ENCODE peak calls at places on chromosomes 7 and 10, in seven cellular contexts. X, F, L, J, Q, Y and K are unnamed samples.

GRCh38 chr10:125072824-125073223 is 87.5 kb downstream of the CTBP2 start:
- DNase-seq in X (no peak), F (no peak), L (no peak), J (no peak), Q (no peak), Y (no peak), K (no peak)

GRCh38 chr10:14383266-14383665 is 52.5 kb upstream of the FRMD4A start:
- DNase-seq in X (no peak), F (no peak), L (no peak), J (no peak), Q (no peak), Y (no peak), K (no peak)

GRCh38 chr10:117936136-117936535 is 110.6 kb downstream of the RAB11FIP2 start:
- DNase-seq in X (no peak), F (peak), L (no peak), J (no peak), Q (no peak), Y (peak), K (no peak)

GRCh38 chr10:101777857-101778145 is 1.9 kb upstream of the FGF8 start:
- DNase-seq in X (no peak), F (no peak), L (no peak), J (no peak), Q (no peak), Y (no peak), K (no peak)

GRCh38 chr10:61903991-61904350 is 2.5 kb downstream of the ARID5B start:
- DNase-seq in X (no peak), F (no peak), L (peak), J (no peak), Q (no peak), Y (no peak), K (no peak)

GRCh38 chr10:73979428-73980407 is 18.2 kb upstream of the VCL start:
- DNase-seq in X (no peak), F (no peak), L (no peak), J (no peak), Q (no peak), Y (no peak), K (no peak)

GRCh38 chr10:30056767-30057355 is 2.5 kb downstream of the JCAD start:
- DNase-seq in X (no peak), F (no peak), L (peak), J (no peak), Q (no peak), Y (no peak), K (no peak)

GRCh38 chr7:127317447-127317961 is 64.8 kb upstream of the GRM8 start:
- DNase-seq in X (no peak), F (peak), L (no peak), J (no peak), Q (no peak), Y (no peak), K (no peak)

GRCh38 chr7:47337021-47337492 is 244.9 kb downstream of the TNS3 start:
- DNase-seq in X (no peak), F (no peak), L (no peak), J (no peak), Q (no peak), Y (no peak), K (no peak)

GRCh38 chr10:119896937-119897336 is 4.4 kb downstream of the SEC23IP start:
- DNase-seq in X (no peak), F (peak), L (no peak), J (no peak), Q (no peak), Y (peak), K (no peak)

GRCh38 chr7:94655884-94656657 is at the start of gene SGCE:
- DNase-seq in X (peak), F (peak), L (peak), J (peak), Q (peak), Y (peak), K (peak)

GRCh38 chr10:17212802-17213204 is 11.3 kb upstream of the TRDMT1 start:
- DNase-seq in X (no peak), F (no peak), L (no peak), J (no peak), Q (no peak), Y (no peak), K (no peak)

GRCh38 chr10:46518028-46518725 is 38.3 kb downstream of the GPRIN2 start:
- DNase-seq in X (no peak), F (no peak), L (no peak), J (peak), Q (no peak), Y (peak), K (peak)

GRCh38 chr7:69395072-69395714 is 203.1 kb upstream of the AUTS2 start:
- DNase-seq in X (no peak), F (peak), L (no peak), J (no peak), Q (no peak), Y (no peak), K (no peak)

GRCh38 chr7:32163141-32163806 is 93.1 kb upstream of the PDE1C start:
- DNase-seq in X (no peak), F (peak), L (peak), J (no peak), Q (peak), Y (no peak), K (no peak)

GRCh38 chr10:3525832-3526449 is 259.1 kb downstream of the KLF6 start:
- DNase-seq in X (no peak), F (peak), L (peak), J (no peak), Q (peak), Y (no peak), K (no peak)

GRCh38 chr7:91083855-91084644 is 180.2 kb upstream of the FZD1 start:
- DNase-seq in X (no peak), F (no peak), L (peak), J (no peak), Q (no peak), Y (no peak), K (no peak)

GRCh38 chr10:103448751-103449150 is 3.4 kb downstream of the CALHM2 start:
- DNase-seq in X (no peak), F (peak), L (peak), J (no peak), Q (peak), Y (peak), K (no peak)

GRCh38 chr7:4650471-4651047 is 31.5 kb upstream of the FOXK1 start:
- DNase-seq in X (no peak), F (peak), L (no peak), J (no peak), Q (no peak), Y (no peak), K (no peak)

GRCh38 chr7:94701555-94701973 is 45.6 kb upstream of the SGCE start:
- DNase-seq in X (no peak), F (peak), L (peak), J (no peak), Q (peak), Y (no peak), K (no peak)

GRCh38 chr10:67606572-67606971 is 89.4 kb downstream of the CTNNA3 start:
- DNase-seq in X (no peak), F (peak), L (peak), J (no peak), Q (peak), Y (no peak), K (no peak)

GRCh38 chr7:9204571-9204970 is 771.2 kb downstream of the NXPH1 start:
- DNase-seq in X (no peak), F (no peak), L (no peak), J (no peak), Q (no peak), Y (no peak), K (no peak)

GRCh38 chr7:1912472-1913289 is 242.6 kb downstream of the ELFN1 start:
- DNase-seq in X (no peak), F (peak), L (no peak), J (peak), Q (no peak), Y (no peak), K (no peak)

GRCh38 chr10:28564905-28565304 is 32.0 kb downstream of the WAC start:
- DNase-seq in X (no peak), F (peak), L (peak), J (no peak), Q (no peak), Y (no peak), K (no peak)

GRCh38 chr7:146094356-146094755 is 22.2 kb upstream of the CNTNAP2 start:
- DNase-seq in X (no peak), F (no peak), L (no peak), J (no peak), Q (no peak), Y (no peak), K (no peak)

DNA sequence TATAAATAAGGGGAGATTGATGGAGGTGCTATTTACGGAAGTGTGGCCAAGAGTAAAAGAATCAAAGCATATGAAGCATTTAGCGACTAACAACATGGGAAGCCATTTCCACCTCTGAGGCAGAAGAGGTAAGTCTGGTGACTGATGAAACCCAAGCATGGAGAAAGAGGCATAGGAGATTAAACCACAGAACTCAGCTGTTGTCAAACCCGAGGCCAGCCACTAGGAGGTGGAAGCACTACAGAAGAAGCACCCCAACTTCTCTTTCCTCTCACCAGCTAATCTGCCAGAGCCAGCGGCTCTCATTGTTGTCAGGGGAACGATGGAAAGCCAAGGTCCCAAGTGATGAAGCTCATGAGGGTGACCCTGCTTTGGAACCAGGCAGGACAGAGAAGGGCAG is 19.6 kb upstream of the CNTNAP2 start:
- DNase-seq in X (no peak), F (no peak), L (no peak), J (no peak), Q (no peak), Y (no peak), K (no peak)
- TF ChIP-seq CTCF in X (no peak), F (no peak), L (no peak), J (no peak), Q (no peak), Y (no peak), K (no peak)

GRCh38 chr7:354597-355470 is 64.9 kb downstream of the FOXL3 start:
- DNase-seq in X (no peak), F (no peak), L (no peak), J (no peak), Q (no peak), Y (no peak), K (no peak)
- TF ChIP-seq CTCF in X (no peak), F (no peak), L (no peak), J (no peak), Q (no peak), Y (no peak), K (no peak)

GRCh38 chr7:50826371-50827172 is 43.9 kb upstream of the GRB10 start:
- DNase-seq in X (no peak), F (peak), L (peak), J (no peak), Q (peak), Y (no peak), K (no peak)
- TF ChIP-seq CTCF in X (no peak), F (peak), L (no peak), J (no peak), Q (no peak), Y (no peak), K (no peak)

GRCh38 chr10:71747039-71747807 is 26.1 kb downstream of the VSIR start:
- DNase-seq in X (no peak), F (no peak), L (no peak), J (no peak), Q (no peak), Y (no peak), K (no peak)
- TF ChIP-seq CTCF in X (no peak), F (no peak), L (no peak), J (no peak), Q (no peak), Y (no peak), K (no peak)

DNA sequence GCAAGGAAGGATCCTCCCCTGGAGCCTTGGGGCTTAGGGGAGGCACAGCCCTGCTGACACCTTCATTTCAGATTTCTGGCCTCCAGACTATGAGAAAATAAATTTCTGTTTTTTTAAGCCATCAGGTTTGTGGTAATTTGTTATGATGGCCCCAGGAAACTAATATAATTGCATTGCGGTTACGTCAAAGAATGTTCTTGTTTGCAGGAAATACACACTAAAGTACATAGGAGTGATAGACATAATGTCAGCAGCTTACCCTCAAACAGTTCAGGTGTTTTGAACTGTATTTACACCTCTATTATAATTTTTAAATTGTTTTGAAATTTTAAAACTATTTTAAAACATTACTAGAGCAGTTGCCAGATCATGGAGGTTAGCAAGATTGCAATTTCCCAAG is 12.6 kb upstream of the FHIP2A start:
- DNase-seq in X (no peak), F (no peak), L (no peak), J (no peak), Q (no peak), Y (no peak), K (no peak)
- TF ChIP-seq CTCF in X (no peak), F (no peak), L (no peak), J (no peak), Q (no peak), Y (no peak), K (no peak)

GRCh38 chr10:104650072-104650471 is 9.0 kb downstream of the SORCS3 start:
- DNase-seq in X (no peak), F (no peak), L (no peak), J (no peak), Q (no peak), Y (no peak), K (no peak)
- TF ChIP-seq CTCF in X (no peak), F (peak), L (no peak), J (no peak), Q (no peak), Y (no peak), K (no peak)

GRCh38 chr7:85750454-85750949 is 563.6 kb upstream of the SEMA3D start:
- DNase-seq in X (peak), F (peak), L (peak), J (no peak), Q (peak), Y (no peak), K (no peak)

GRCh38 chr7:85748861-85749260 is 562.0 kb upstream of the SEMA3D start:
- DNase-seq in X (no peak), F (no peak), L (no peak), J (no peak), Q (no peak), Y (no peak), K (no peak)

DNA sequence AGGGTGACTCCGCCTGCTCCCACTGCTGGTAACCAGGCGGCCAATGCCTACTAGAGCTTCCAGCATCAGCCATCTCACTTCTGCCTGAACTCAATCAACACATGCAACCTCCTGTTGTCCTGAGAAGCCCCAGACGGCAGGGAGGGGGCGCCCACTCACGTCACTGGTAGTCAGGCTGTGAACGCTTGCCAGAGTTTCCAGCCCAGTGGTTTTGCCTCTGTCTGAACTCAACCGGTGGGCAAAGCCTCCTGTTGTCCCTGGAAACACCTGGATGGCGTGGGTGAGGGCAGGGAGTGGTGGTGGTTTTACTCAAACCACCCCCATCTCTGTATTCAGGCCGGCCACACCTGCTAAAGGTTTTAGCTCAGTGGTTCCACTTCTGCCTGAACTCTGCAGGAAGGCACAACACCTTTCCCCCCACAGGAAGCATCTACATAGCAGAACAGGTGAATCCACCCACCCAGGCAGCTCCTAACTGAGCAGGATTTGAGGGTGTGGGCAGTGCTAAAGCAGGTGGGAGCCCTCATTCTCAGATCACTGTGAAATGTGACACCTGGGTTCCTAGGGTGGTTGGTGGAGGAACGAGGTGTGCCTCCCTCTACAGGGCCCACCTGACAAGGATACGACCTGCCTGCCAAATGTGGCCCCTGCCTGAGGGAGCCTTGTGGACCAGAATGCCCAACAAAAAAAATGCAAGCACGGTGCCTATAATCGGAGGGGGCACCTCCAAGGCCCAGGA is 563.0 kb upstream of the SEMA3D start:
- DNase-seq in X (no peak), F (no peak), L (no peak), J (no peak), Q (no peak), Y (no peak), K (no peak)
- TF ChIP-seq CTCF in X (no peak), F (no peak), L (no peak), J (no peak), Q (no peak), Y (no peak), K (no peak)

GRCh38 chr10:108112218-108112617 is 947.7 kb upstream of the SORCS1 start:
- DNase-seq in X (no peak), F (no peak), L (no peak), J (no peak), Q (no peak), Y (no peak), K (no peak)
- TF ChIP-seq CTCF in X (no peak), F (no peak), L (no peak), J (no peak), Q (no peak), Y (no peak), K (no peak)

GRCh38 chr7:85046512-85046911 is 140.3 kb downstream of the SEMA3D start:
- DNase-seq in X (no peak), F (no peak), L (no peak), J (no peak), Q (no peak), Y (no peak), K (no peak)

GRCh38 chr7:85039196-85039923 is 147.5 kb downstream of the SEMA3D start:
- DNase-seq in X (peak), F (no peak), L (no peak), J (no peak), Q (no peak), Y (no peak), K (no peak)

GRCh38 chr7:85038466-85038865 is 148.4 kb downstream of the SEMA3D start:
- DNase-seq in X (no peak), F (no peak), L (no peak), J (no peak), Q (no peak), Y (no peak), K (no peak)

DNA sequence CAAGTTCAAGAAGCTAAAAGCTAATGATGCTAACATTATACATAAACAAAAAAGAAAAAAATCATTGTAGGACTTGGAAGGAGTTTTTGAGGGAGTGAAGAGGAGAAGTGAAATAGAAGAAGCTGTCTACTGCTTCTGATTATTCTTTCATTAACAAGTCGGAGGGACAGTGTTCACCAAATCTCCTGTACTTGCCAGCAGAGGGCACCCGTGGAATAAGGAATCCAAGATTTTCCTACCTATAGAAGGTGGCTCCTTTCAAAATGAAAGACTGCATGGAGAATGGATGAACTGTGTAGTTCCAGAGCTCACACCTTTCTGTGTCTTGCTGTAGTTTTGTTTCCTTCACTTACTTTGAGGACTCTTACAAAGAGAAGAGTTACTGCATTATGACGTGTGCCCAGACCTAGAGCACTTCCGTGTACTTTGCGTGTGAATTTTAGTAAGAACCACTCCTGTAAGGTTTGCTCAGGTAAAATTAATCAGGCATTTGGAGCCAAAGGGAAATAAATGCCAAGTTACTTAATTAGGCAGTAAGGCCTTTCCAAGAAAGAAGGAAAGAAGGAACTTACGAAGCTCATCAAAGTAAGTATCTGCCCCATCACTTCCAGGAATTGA is 145.1 kb downstream of the SEMA3D start:
- DNase-seq in X (peak), F (peak), L (peak), J (peak), Q (peak), Y (peak), K (no peak)
- TF ChIP-seq CTCF in X (peak), F (peak), L (peak), J (peak), Q (peak), Y (peak), K (no peak)